ENCODE peak calls at places on chromosomes 5 and 9, in ten cellular contexts. X, F, L, B, Q, I, Y, M, J and H are unnamed samples.

GRCh38 chr9:129458663-129459549 is 162.0 kb downstream of the C9orf50 start:
- DNase-seq in X (no peak), F (peak), L (no peak), B (no peak), Q (peak), I (peak), Y (no peak), M (no peak), J (peak), H (no peak)

GRCh38 chr5:119373449-119373858 is 17.6 kb downstream of the TNFAIP8 start:
- DNase-seq in X (no peak), F (no peak), L (peak), B (no peak), Q (no peak), I (no peak), Y (no peak), M (no peak), J (no peak), H (no peak)

GRCh38 chr5:140710899-140711552 is 10.8 kb downstream of the ZMAT2 start:
- DNase-seq in X (peak), F (peak), L (peak), B (peak), Q (peak), I (peak), Y (peak), M (peak), J (peak), H (peak)

GRCh38 chr5:32277782-32278181 is 35.0 kb downstream of the MTMR12 start:
- DNase-seq in X (no peak), F (no peak), L (no peak), B (peak), Q (no peak), I (no peak), Y (no peak), M (no peak), J (no peak), H (no peak)

GRCh38 chr9:131013771-131014676 is 5.0 kb downstream of the LAMC3 start:
- DNase-seq in X (no peak), F (no peak), L (no peak), B (no peak), Q (no peak), I (no peak), Y (no peak), M (no peak), J (no peak), H (no peak)

GRCh38 chr5:154287136-154287535 is 96.6 kb downstream of the GALNT10 start:
- DNase-seq in X (no peak), F (peak), L (no peak), B (peak), Q (no peak), I (no peak), Y (no peak), M (peak), J (no peak), H (peak)

GRCh38 chr5:179421156-179421895 is 76.1 kb upstream of the ADAMTS2 start:
- DNase-seq in X (no peak), F (no peak), L (no peak), B (peak), Q (no peak), I (no peak), Y (no peak), M (no peak), J (no peak), H (no peak)

GRCh38 chr9:19181556-19181955 is 48.9 kb upstream of the DENND4C start:
- DNase-seq in X (no peak), F (no peak), L (no peak), B (no peak), Q (no peak), I (no peak), Y (no peak), M (no peak), J (no peak), H (no peak)

GRCh38 chr5:26237489-26237888 is 800.9 kb downstream of the CDH9 start:
- DNase-seq in X (no peak), F (no peak), L (no peak), B (no peak), Q (no peak), I (no peak), Y (no peak), M (no peak), J (no peak), H (no peak)

GRCh38 chr5:95861221-95861857 is 38.8 kb upstream of the GLRX start:
- DNase-seq in X (no peak), F (peak), L (no peak), B (peak), Q (peak), I (no peak), Y (no peak), M (peak), J (peak), H (peak)

GRCh38 chr5:65128226-65128625 is 353.5 kb downstream of the ADAMTS6 start:
- DNase-seq in X (no peak), F (no peak), L (no peak), B (no peak), Q (no peak), I (no peak), Y (no peak), M (no peak), J (no peak), H (no peak)

GRCh38 chr9:132505961-132506691 is 76.3 kb upstream of the BARHL1 start:
- DNase-seq in X (no peak), F (no peak), L (no peak), B (no peak), Q (no peak), I (no peak), Y (no peak), M (no peak), J (no peak), H (no peak)

GRCh38 chr5:1503301-1504243 is 20.2 kb downstream of the LPCAT1 start:
- DNase-seq in X (peak), F (no peak), L (no peak), B (no peak), Q (peak), I (no peak), Y (no peak), M (no peak), J (no peak), H (no peak)

GRCh38 chr9:20921362-20921761 is 110.1 kb downstream of the HACD4 start:
- DNase-seq in X (no peak), F (no peak), L (no peak), B (peak), Q (no peak), I (no peak), Y (no peak), M (no peak), J (no peak), H (no peak)

GRCh38 chr5:90602681-90603080 is 44.1 kb downstream of the ADGRV1 start:
- DNase-seq in X (no peak), F (no peak), L (no peak), B (no peak), Q (no peak), I (no peak), Y (no peak), M (no peak), J (no peak), H (no peak)
- TF ChIP-seq CTCF in X (no peak), F (no peak), L (no peak), B (no peak), Q (no peak), I (no peak), Y (no peak), M (no peak), J (no peak), H (no peak)

DNA sequence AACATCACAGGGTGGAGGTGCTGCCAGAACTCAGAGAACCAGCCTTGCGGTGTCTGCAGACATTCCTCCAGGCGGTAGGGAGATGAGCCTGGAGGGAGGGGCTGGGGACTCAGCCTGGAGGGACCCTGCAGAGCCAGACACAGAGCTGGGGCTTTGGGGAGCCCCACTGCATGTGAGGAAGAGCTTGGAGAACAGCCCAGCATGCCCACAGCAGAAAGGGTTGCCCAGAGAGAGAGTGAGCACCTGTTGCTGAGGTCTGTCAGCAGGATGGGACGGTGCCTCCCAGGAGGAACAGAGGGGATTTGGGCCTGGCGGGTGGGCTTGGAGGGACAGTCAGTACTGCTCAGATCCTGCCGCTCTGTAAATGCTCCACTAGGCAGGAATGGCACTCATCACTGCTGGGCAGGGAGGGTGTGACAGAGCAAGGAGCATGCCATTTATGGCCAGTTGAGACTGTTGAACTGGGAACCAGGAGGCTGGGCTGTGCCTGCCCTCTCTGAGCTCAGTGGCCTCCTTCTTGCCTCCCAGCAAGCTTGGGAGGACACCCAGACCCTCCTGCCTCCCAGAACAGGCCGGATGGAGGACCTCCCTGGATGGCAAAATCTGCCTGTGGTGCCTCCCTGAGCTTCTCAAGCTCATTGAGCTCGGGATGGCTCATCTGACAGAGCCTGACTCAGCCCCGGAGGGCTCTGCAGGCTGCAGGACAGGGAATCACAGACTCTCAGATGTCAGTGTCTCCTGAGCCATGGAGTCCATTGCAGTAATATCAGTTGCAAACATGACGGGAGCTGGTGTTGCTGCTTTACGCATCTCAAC is 828 bp upstream of the HRCT1 start:
- DNase-seq in X (no peak), F (no peak), L (no peak), B (peak), Q (no peak), I (peak), Y (no peak), M (no peak), J (no peak), H (no peak)
- TF ChIP-seq CTCF in X (no peak), F (no peak), L (no peak), B (no peak), Q (no peak), I (no peak), Y (no peak), M (no peak), J (no peak), H (no peak)

GRCh38 chr5:132176987-132177386 is 50.7 kb downstream of the P4HA2 start:
- DNase-seq in X (peak), F (no peak), L (peak), B (peak), Q (no peak), I (no peak), Y (peak), M (no peak), J (no peak), H (no peak)
- TF ChIP-seq CTCF in X (no peak), F (no peak), L (peak), B (peak), Q (no peak), I (no peak), Y (peak), M (peak), J (no peak), H (peak)

GRCh38 chr5:169162407-169162806 is 138.5 kb downstream of the SLIT3 start:
- DNase-seq in X (no peak), F (no peak), L (no peak), B (peak), Q (no peak), I (no peak), Y (no peak), M (no peak), J (no peak), H (peak)

GRCh38 chr5:169157064-169157463 is 143.9 kb downstream of the SLIT3 start:
- DNase-seq in X (no peak), F (no peak), L (no peak), B (no peak), Q (no peak), I (no peak), Y (no peak), M (no peak), J (no peak), H (no peak)

GRCh38 chr5:169161022-169161680 is 139.8 kb downstream of the SLIT3 start:
- DNase-seq in X (no peak), F (peak), L (no peak), B (peak), Q (peak), I (no peak), Y (no peak), M (peak), J (peak), H (peak)

GRCh38 chr5:169158764-169159163 is 142.2 kb downstream of the SLIT3 start:
- DNase-seq in X (no peak), F (no peak), L (no peak), B (no peak), Q (no peak), I (no peak), Y (no peak), M (no peak), J (no peak), H (no peak)

DNA sequence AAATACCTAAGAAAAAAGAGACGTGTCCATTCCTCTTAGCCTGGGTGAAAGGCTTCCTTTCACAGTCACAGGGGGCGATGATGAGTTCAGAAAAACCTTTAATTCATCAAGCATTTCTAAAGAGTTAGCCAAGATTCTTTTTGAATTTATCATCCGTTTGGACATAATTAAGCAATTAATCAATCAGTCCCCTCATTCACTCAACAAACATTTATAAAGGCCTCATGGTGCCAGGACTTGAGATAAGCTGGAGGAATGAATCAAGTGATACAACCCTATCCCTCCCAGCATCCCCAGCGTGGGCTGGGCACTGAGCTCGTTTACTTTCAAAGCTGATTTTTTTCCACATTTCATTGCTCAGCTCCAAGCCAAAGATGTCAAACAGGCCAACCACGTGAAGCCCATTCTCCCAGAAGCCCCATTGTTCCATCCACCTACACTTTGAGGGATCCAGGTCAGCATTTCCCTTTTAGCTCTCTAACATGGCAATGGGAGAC is 140.5 kb downstream of the SLIT3 start:
- DNase-seq in X (no peak), F (peak), L (no peak), B (peak), Q (no peak), I (no peak), Y (no peak), M (no peak), J (no peak), H (peak)
- TF ChIP-seq CTCF in X (no peak), F (peak), L (no peak), B (no peak), Q (no peak), I (no peak), Y (no peak), M (no peak), J (no peak), H (peak)